ENCODE peak calls at places on chromosomes 16 and 17, in eight cellular contexts. R is AML-193; B is astrocyte of the spinal cord; D is mucosa of gallbladder; W is testis; C is left colon; X is ascending aorta; J is activated naive CD4-positive, alpha-beta T cell. K is an unnamed sample.

GRCh38 chr16:24909856-24910255 is 64.1 kb downstream of the SLC5A11 start:
- DNase-seq in R (no peak), B (no peak), D (no peak), W (no peak), C (no peak), X (no peak), J (no peak), K (no peak)

GRCh38 chr17:62963296-62963695 is 2.7 kb upstream of the TANC2 start:
- DNase-seq in R (no peak), B (peak; percentile 75), D (no peak), W (no peak), C (no peak), X (no peak), J (no peak), K (no peak)

GRCh38 chr16:31505483-31505882 is 2.7 kb downstream of the RUSF1 start:
- DNase-seq in R (peak; percentile 18), B (no peak), D (no peak), W (no peak), C (no peak), X (no peak), J (no peak), K (no peak)

GRCh38 chr17:75487351-75488070 is 27.8 kb downstream of the CASKIN2 start:
- DNase-seq in R (peak; percentile 87), B (no peak), D (no peak), W (peak; percentile 48), C (peak; percentile 51), X (no peak), J (peak; percentile 14), K (no peak)

GRCh38 chr17:81581758-81582157 is 29.6 kb upstream of the FAAP100 start:
- DNase-seq in R (no peak), B (no peak), D (no peak), W (no peak), C (no peak), X (no peak), J (no peak), K (no peak)

GRCh38 chr17:8167526-8167925 is 4.8 kb upstream of the VAMP2 start:
- DNase-seq in R (no peak), B (no peak), D (no peak), W (no peak), C (no peak), X (no peak), J (no peak), K (no peak)

GRCh38 chr17:34414338-34414737 is 51.3 kb upstream of the CCL1 start:
- DNase-seq in R (no peak), B (no peak), D (no peak), W (no peak), C (no peak), X (no peak), J (no peak), K (peak; percentile 64)

GRCh38 chr16:19168173-19169080 is at the start of gene SYT17:
- DNase-seq in R (no peak), B (no peak), D (no peak), W (no peak), C (peak; percentile 60), X (no peak), J (no peak), K (no peak)

GRCh38 chr17:50928662-50929061 is 62.5 kb upstream of the TOB1 start:
- DNase-seq in R (peak; percentile 68), B (no peak), D (no peak), W (no peak), C (no peak), X (no peak), J (no peak), K (no peak)

GRCh38 chr17:38942641-38943040 is 17.2 kb downstream of the LASP1NB start:
- DNase-seq in R (no peak), B (no peak), D (no peak), W (no peak), C (no peak), X (no peak), J (no peak), K (no peak)

GRCh38 chr16:82317411-82318168 is 147.6 kb upstream of the MPHOSPH6 start:
- DNase-seq in R (no peak), B (no peak), D (no peak), W (no peak), C (no peak), X (no peak), J (no peak), K (no peak)

GRCh38 chr17:77312061-77312684 is 171.4 kb downstream of the SEC14L1 start:
- DNase-seq in R (no peak), B (no peak), D (no peak), W (no peak), C (peak; percentile 32), X (no peak), J (no peak), K (no peak)

GRCh38 chr16:28513484-28514181 is 7.0 kb upstream of the IL27 start:
- DNase-seq in R (no peak), B (peak; percentile 21), D (no peak), W (no peak), C (no peak), X (no peak), J (no peak), K (no peak)

GRCh38 chr17:337453-337852 is 15.2 kb downstream of the RPH3AL start:
- DNase-seq in R (no peak), B (no peak), D (no peak), W (no peak), C (peak; percentile 17), X (no peak), J (no peak), K (peak; percentile 25)

GRCh38 chr16:1740781-1741490 is 30.4 kb downstream of the NME3 start:
- DNase-seq in R (no peak), B (no peak), D (no peak), W (no peak), C (no peak), X (no peak), J (no peak), K (no peak)

GRCh38 chr17:42484304-42484703 is 25.6 kb downstream of the ATP6V0A1 start:
- DNase-seq in R (no peak), B (no peak), D (peak; percentile 48), W (no peak), C (no peak), X (no peak), J (no peak), K (no peak)

GRCh38 chr16:88454315-88455057 is 1.4 kb downstream of the ZFPM1 start:
- DNase-seq in R (no peak), B (no peak), D (no peak), W (no peak), C (peak; percentile 39), X (no peak), J (peak; percentile 19), K (no peak)

GRCh38 chr16:55494994-55495421 is 13.9 kb upstream of the LPCAT2 start:
- DNase-seq in R (peak; percentile 54), B (peak; percentile 91), D (peak; percentile 70), W (peak; percentile 82), C (peak; percentile 40), X (no peak), J (no peak), K (peak; percentile 29)

GRCh38 chr16:9859706-9860105 is 322.5 kb downstream of the GRIN2A start:
- DNase-seq in R (no peak), B (no peak), D (no peak), W (no peak), C (no peak), X (no peak), J (no peak), K (no peak)

GRCh38 chr17:36919407-36919968 is 17.8 kb upstream of the LHX1 start:
- DNase-seq in R (no peak), B (no peak), D (no peak), W (no peak), C (no peak), X (no peak), J (no peak), K (no peak)

GRCh38 chr16:7679899-7680298 is 347.3 kb downstream of the RBFOX1 start:
- DNase-seq in R (no peak), B (no peak), D (no peak), W (no peak), C (no peak), X (no peak), J (no peak), K (no peak)

GRCh38 chr16:50388491-50388890 is 19.7 kb upstream of the BRD7 start:
- DNase-seq in R (no peak), B (no peak), D (no peak), W (no peak), C (no peak), X (no peak), J (no peak), K (no peak)

GRCh38 chr16:47132310-47132709 is 11.4 kb downstream of the NETO2 start:
- DNase-seq in R (no peak), B (peak; percentile 17), D (no peak), W (no peak), C (no peak), X (no peak), J (no peak), K (no peak)

GRCh38 chr17:37743875-37744632 is 805 bp downstream of the HNF1B start:
- DNase-seq in R (no peak), B (no peak), D (no peak), W (no peak), C (no peak), X (no peak), J (no peak), K (peak; percentile 75)

GRCh38 chr16:3954411-3954921 is 74.0 kb upstream of the CREBBP start:
- DNase-seq in R (no peak), B (no peak), D (no peak), W (peak; percentile 42), C (no peak), X (no peak), J (no peak), K (no peak)

GRCh38 chr17:78496311-78496710 is 80.9 kb downstream of the DNAH17 start:
- DNase-seq in R (no peak), B (no peak), D (no peak), W (no peak), C (no peak), X (no peak), J (no peak), K (no peak)

GRCh38 chr17:1644493-1645206 is 882 bp downstream of the SCARF1 start:
- DNase-seq in R (no peak), B (peak; percentile 30), D (no peak), W (no peak), C (no peak), X (no peak), J (no peak), K (no peak)

GRCh38 chr16:19837331-19837943 is 47.2 kb downstream of the GPRC5B start:
- DNase-seq in R (no peak), B (no peak), D (no peak), W (no peak), C (no peak), X (no peak), J (no peak), K (no peak)

GRCh38 chr17:74525781-74526288 is 5.4 kb downstream of the CD300LB start:
- DNase-seq in R (no peak), B (no peak), D (no peak), W (no peak), C (no peak), X (no peak), J (no peak), K (peak; percentile 22)

GRCh38 chr17:4997302-4998026 is at the start of the genes INCA1 and KIF1C:
- DNase-seq in R (peak; percentile 46), B (peak; percentile 88), D (peak; percentile 94), W (peak; percentile 94), C (peak; percentile 93), X (peak; percentile 56), J (peak; percentile 80), K (peak; percentile 95)

GRCh38 chr16:49278567-49278827 is 3.1 kb downstream of the CBLN1 start:
- DNase-seq in R (no peak), B (no peak), D (no peak), W (no peak), C (no peak), X (no peak), J (no peak), K (no peak)

GRCh38 chr17:55264640-55265298 is at the start of gene HLF:
- DNase-seq in R (no peak), B (peak; percentile 60), D (peak; percentile 81), W (peak; percentile 88), C (peak; percentile 72), X (no peak), J (peak; percentile 13), K (peak; percentile 84)